ENCODE peak calls at places on chromosomes 5 and 9, in seven cellular contexts. P is CD8-positive, alpha-beta memory T cell; H is lower lobe of right lung; X is fibroblast of lung; J is HepG2; A is cardiac muscle cell; I is colonic mucosa. F is an unnamed sample.

GRCh38 chr5:88263349-88263748 is 5.3 kb downstream of the TMEM161B start:
- DNase-seq in A (no peak), P (no peak), H (no peak), X (no peak), J (no peak), I (no peak), F (no peak)

GRCh38 chr5:141039061-141039460 is 12.1 kb upstream of the PCDHB1 start:
- DNase-seq in A (no peak), J (no peak), I (no peak), P (no peak), H (no peak), X (no peak), F (no peak)

GRCh38 chr5:118095100-118095499 is 893.2 kb downstream of the DTWD2 start:
- DNase-seq in I (no peak), P (no peak), J (no peak), H (no peak), X (peak; percentile 3), A (no peak), F (no peak)

GRCh38 chr5:142364251-142365145 is 39.7 kb upstream of the SPRY4 start:
- DNase-seq in H (no peak), X (no peak), I (no peak), A (no peak), P (no peak), J (no peak), F (no peak)

GRCh38 chr5:66436721-66437120 is 159.5 kb upstream of the MAST4 start:
- DNase-seq in P (no peak), A (no peak), I (no peak), X (no peak), H (no peak), J (peak; percentile 6), F (peak; percentile 5)

GRCh38 chr9:105735366-105735765 is 41.0 kb downstream of the TMEM38B start:
- DNase-seq in H (no peak), I (no peak), X (no peak), P (no peak), A (no peak), J (no peak), F (no peak)

GRCh38 chr5:19987594-19988345 is at the start of gene CDH18:
- DNase-seq in X (peak; percentile 69), J (no peak), A (peak; percentile 45), I (no peak), P (no peak), H (peak; percentile 45), F (peak; percentile 35)

GRCh38 chr5:74865799-74866652 is at the start of gene FAM169A:
- DNase-seq in X (peak; percentile 52), A (peak; percentile 19), P (peak; percentile 32), H (peak; percentile 50), I (peak; percentile 47), J (no peak), F (peak; percentile 92)

GRCh38 chr9:130051855-130052254 is 1.9 kb upstream of the GPR107 start:
- DNase-seq in I (no peak), H (no peak), A (no peak), J (no peak), P (no peak), X (no peak), F (no peak)

GRCh38 chr5:120564013-120564412 is 99.9 kb downstream of the PRR16 start:
- DNase-seq in P (no peak), I (no peak), H (no peak), A (no peak), J (no peak), X (peak; percentile 22), F (no peak)

GRCh38 chr5:51382508-51382758 is 815 bp upstream of the ISL1 start:
- DNase-seq in X (no peak), H (no peak), I (no peak), P (no peak), A (no peak), J (no peak), F (no peak)

GRCh38 chr9:15250013-15250412 is 57.0 kb downstream of the TTC39B start:
- DNase-seq in J (no peak), H (no peak), A (no peak), I (no peak), X (no peak), P (no peak), F (no peak)

GRCh38 chr5:145180341-145180740 is 654.8 kb downstream of the PRELID2 start:
- DNase-seq in P (no peak), J (no peak), A (no peak), X (no peak), H (no peak), I (no peak), F (no peak)

GRCh38 chr5:150774145-150774544 is 4.4 kb upstream of the SMIM3 start:
- DNase-seq in I (no peak), X (peak; percentile 98), P (no peak), J (no peak), H (no peak), A (peak; percentile 86), F (peak; percentile 77)

GRCh38 chr5:144697847-144698262 is 527.2 kb downstream of the KCTD16 start:
- DNase-seq in H (no peak), X (peak; percentile 99), J (no peak), A (peak; percentile 14), P (no peak), I (no peak), F (peak; percentile 45)

GRCh38 chr9:114061292-114061691 is 16.8 kb downstream of the AMBP start:
- DNase-seq in A (no peak), P (no peak), J (no peak), I (peak; percentile 16), H (no peak), X (no peak), F (peak; percentile 6)

GRCh38 chr5:32542216-32543059 is 42.9 kb upstream of the SUB1 start:
- DNase-seq in I (no peak), A (peak; percentile 56), H (no peak), P (no peak), X (peak; percentile 67), J (no peak), F (peak; percentile 31)

GRCh38 chr5:56941981-56942380 is 9.9 kb downstream of the MIER3 start:
- DNase-seq in X (peak; percentile 50), A (no peak), I (no peak), H (no peak), J (no peak), P (no peak), F (no peak)

GRCh38 chr9:138009456-138010273 is 132.1 kb downstream of the CACNA1B start:
- DNase-seq in X (no peak), H (peak; percentile 36), A (no peak), J (no peak), I (no peak), P (no peak), F (no peak)

GRCh38 chr9:37034938-37035471 is 937 bp upstream of the PAX5 start:
- DNase-seq in I (no peak), J (no peak), P (no peak), H (no peak), A (no peak), X (no peak), F (peak; percentile 87)
- H3K4me1 ChIP-seq in I (peaks cover 22% of the 10 kb centered on the region), J (peaks cover 19% of the 10 kb centered on the region), P (peaks cover 45% of the 10 kb centered on the region), H (peaks cover 52% of the 10 kb centered on the region), A (peaks cover 13% of the 10 kb centered on the region), X (no peaks in the 10 kb centered on the region), F (peaks cover 15% of the 10 kb centered on the region)

DNA sequence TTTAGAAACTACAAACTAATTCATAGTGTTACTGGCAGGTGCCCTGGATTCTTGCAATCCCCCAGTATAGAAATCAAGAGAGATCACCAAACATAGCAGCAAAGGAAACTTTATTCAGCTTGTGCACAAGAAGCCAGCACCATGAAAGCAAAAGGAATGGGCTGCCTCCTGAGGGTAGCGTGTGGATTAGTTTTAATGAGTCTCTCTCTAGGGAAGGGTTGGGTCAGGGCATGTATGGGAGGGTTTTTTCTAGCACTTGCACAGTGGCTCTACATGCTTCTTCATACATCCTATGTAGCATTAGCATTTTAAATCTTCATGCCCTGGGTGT is 38.4 kb downstream of the LYRM7 start:
- DNase-seq in P (no peak), A (no peak), I (no peak), X (no peak), J (no peak), H (no peak), F (no peak)
- H3K27ac ChIP-seq in P (peak overlapping the region; percentile 52), A (no peak overlapping the region), I (peak overlapping the region; percentile 44), X (no peak overlapping the region), J (no peak overlapping the region), H (no peak overlapping the region), F (no peak overlapping the region)

GRCh38 chr5:95784514-95785302 is 37.8 kb downstream of the GLRX start:
- DNase-seq in P (no peak), X (no peak), I (no peak), J (no peak), H (no peak), A (peak; percentile 25), F (no peak)

GRCh38 chr5:95788493-95788892 is 34.0 kb downstream of the GLRX start:
- DNase-seq in H (no peak), P (no peak), I (no peak), X (no peak), J (no peak), A (no peak), F (no peak)

GRCh38 chr5:95783661-95784060 is 38.9 kb downstream of the GLRX start:
- DNase-seq in H (no peak), I (no peak), X (no peak), J (no peak), P (no peak), A (no peak), F (no peak)

GRCh38 chr5:95782166-95782565 is 40.4 kb downstream of the GLRX start:
- DNase-seq in X (no peak), P (no peak), J (no peak), H (no peak), I (no peak), A (no peak), F (no peak)

GRCh38 chr5:95786821-95787408 is 35.6 kb downstream of the GLRX start:
- DNase-seq in X (peak; percentile 50), P (no peak), I (no peak), A (peak; percentile 84), J (no peak), H (no peak), F (peak; percentile 10)
- H3K4me1 ChIP-seq in X (peaks cover 7% of the 10 kb centered on the region), P (no peaks in the 10 kb centered on the region), I (no peaks in the 10 kb centered on the region), A (peaks cover 11% of the 10 kb centered on the region), J (no peaks in the 10 kb centered on the region), H (peaks cover 8% of the 10 kb centered on the region), F (peaks cover 24% of the 10 kb centered on the region)

GRCh38 chr9:70405808-70406445 is 8.5 kb downstream of the KLF9 start:
- DNase-seq in J (no peak), P (no peak), X (peak; percentile 59), I (peak; percentile 62), A (peak; percentile 40), H (no peak), F (no peak)

GRCh38 chr9:70402213-70402612 is 12.2 kb downstream of the KLF9 start:
- DNase-seq in P (no peak), I (no peak), A (no peak), J (no peak), X (no peak), H (no peak), F (no peak)

GRCh38 chr9:70403618-70404025 is 10.8 kb downstream of the KLF9 start:
- DNase-seq in X (peak; percentile 76), P (no peak), H (no peak), J (no peak), I (no peak), A (peak; percentile 36), F (no peak)

GRCh38 chr9:70404261-70404660 is 10.2 kb downstream of the KLF9 start:
- DNase-seq in I (no peak), X (no peak), A (no peak), J (no peak), P (no peak), H (no peak), F (no peak)

DNA sequence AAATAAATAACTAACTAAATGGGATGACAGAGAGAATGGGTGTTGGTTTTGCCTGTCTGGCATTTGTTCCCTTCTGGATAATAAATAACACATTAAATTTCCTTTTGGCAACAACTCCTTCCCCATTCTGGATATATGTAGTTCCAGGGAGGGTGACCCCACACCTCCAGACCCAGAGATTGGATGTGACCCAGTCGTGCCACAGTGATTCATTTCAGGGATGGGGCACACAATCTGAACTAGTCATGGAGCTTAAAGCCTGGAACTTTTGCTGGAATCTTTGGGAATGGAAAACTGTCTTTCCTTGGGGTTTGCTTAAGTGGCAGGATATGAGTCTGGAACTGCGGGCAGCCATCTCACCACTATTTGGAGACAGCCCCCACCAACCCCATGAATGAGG is 11.3 kb downstream of the KLF9 start:
- DNase-seq in X (peak; percentile 26), P (no peak), I (no peak), J (no peak), H (no peak), A (no peak), F (no peak)
- H3K27ac ChIP-seq in X (no peak overlapping the region), P (no peak overlapping the region), I (peak overlapping the region; percentile 72), J (no peak overlapping the region), H (no peak overlapping the region), A (no peak overlapping the region), F (peak overlapping the region; percentile 99)

F was measured in osteoblast.